ENCODE peak calls at places on chromosomes 2 and 18, in four cellular contexts. A is left lobe of liver, Z is pancreas, U is left ventricle myocardium superior. X is an unnamed sample.

GRCh38 chr2:8455236-8456148 is 226.4 kb upstream of the ID2 start:
- ATAC-seq in A (no peak), Z (no peak), U (peak), X (no peak)

GRCh38 chr2:203740741-203741363 is 34.4 kb downstream of the CD28 start:
- ATAC-seq in A (no peak), Z (no peak), U (no peak), X (no peak)

GRCh38 chr2:173271135-173271534 is 83.5 kb upstream of the CDCA7 start:
- ATAC-seq in A (no peak), Z (no peak), U (no peak), X (no peak)

GRCh38 chr2:120765031-120765910 is 29.6 kb downstream of the GLI2 start:
- ATAC-seq in A (no peak), Z (no peak), U (peak), X (peak)

GRCh38 chr2:234275515-234275914 is 221.4 kb downstream of the ARL4C start:
- ATAC-seq in A (peak), Z (peak), U (peak), X (no peak)

GRCh38 chr18:10530852-10531251 is 5.0 kb downstream of the NAPG start:
- ATAC-seq in A (no peak), Z (no peak), U (peak), X (peak)

GRCh38 chr2:12587729-12588522 is 128.8 kb upstream of the TRIB2 start:
- ATAC-seq in A (peak), Z (peak), U (peak), X (peak)

GRCh38 chr2:189466656-189467055 is 25.4 kb downstream of the WDR75 start:
- ATAC-seq in A (peak), Z (peak), U (peak), X (no peak)

GRCh38 chr2:30115141-30115980 is 31.4 kb upstream of the YPEL5 start:
- ATAC-seq in A (peak), Z (peak), U (peak), X (peak)

X was measured in esophagus mucosa.